ENCODE peak calls at places on chromosomes 11 and 22, in seven cellular contexts. C, E, X, T, D, Y and N are unnamed samples.

GRCh38 chr11:127114035-127114434 is 113.5 kb upstream of the KIRREL3 start:
- DNase-seq in X (no peak), E (no peak), D (no peak), Y (no peak), T (peak), C (no peak), N (no peak)

GRCh38 chr22:20384171-20384570 is 9.8 kb upstream of the ZNF74 start:
- DNase-seq in C (no peak), X (no peak), D (no peak), T (no peak), Y (no peak), E (no peak), N (no peak)

GRCh38 chr22:22849640-22850610 is 37.7 kb upstream of the IGLL5 start:
- DNase-seq in T (no peak), C (no peak), E (no peak), Y (no peak), D (no peak), X (no peak), N (no peak)

GRCh38 chr22:41589260-41589600 is 410 bp downstream of the PMM1 start:
- DNase-seq in Y (no peak), D (peak), T (no peak), X (no peak), E (no peak), C (no peak), N (peak)

GRCh38 chr11:8763070-8763469 is 80.5 kb downstream of the RPL27A start:
- DNase-seq in Y (no peak), E (no peak), X (no peak), D (no peak), T (no peak), C (no peak), N (no peak)

GRCh38 chr22:32997295-32997694 is 60.9 kb downstream of the SYN3 start:
- DNase-seq in X (no peak), D (no peak), T (no peak), C (no peak), E (no peak), Y (no peak), N (no peak)

GRCh38 chr22:38415561-38416321 is 39.3 kb downstream of the KCNJ4 start:
- DNase-seq in Y (peak), T (no peak), E (no peak), D (no peak), C (no peak), X (no peak), N (no peak)

GRCh38 chr11:100712618-100713017 is 25.5 kb downstream of the ARHGAP42 start:
- DNase-seq in C (no peak), E (no peak), Y (no peak), T (peak), X (no peak), D (no peak), N (no peak)

GRCh38 chr11:39570526-39570925 is 1888.9 kb downstream of the LRRC4C start:
- DNase-seq in X (no peak), E (no peak), C (no peak), T (no peak), Y (no peak), D (no peak), N (no peak)

GRCh38 chr11:111355101-111355500 is 24.0 kb downstream of the POU2AF1 start:
- DNase-seq in C (no peak), D (no peak), Y (no peak), T (no peak), X (no peak), E (no peak), N (no peak)

GRCh38 chr11:88420165-88420781 is 82.7 kb upstream of the CTSC start:
- DNase-seq in Y (peak), X (no peak), T (no peak), E (no peak), D (no peak), C (peak), N (no peak)

GRCh38 chr11:118415051-118415738 is 13.8 kb downstream of the ATP5MG start:
- DNase-seq in C (no peak), D (no peak), E (no peak), Y (peak), X (no peak), T (no peak), N (no peak)

GRCh38 chr11:93986716-93987115 is 34.4 kb upstream of the HEPHL1 start:
- DNase-seq in Y (no peak), E (peak), X (no peak), T (no peak), C (no peak), D (no peak), N (no peak)

GRCh38 chr11:115776916-115777315 is 272.7 kb upstream of the CADM1 start:
- DNase-seq in Y (no peak), T (no peak), X (no peak), C (no peak), D (no peak), E (no peak), N (no peak)